ENCODE peak calls at places on chromosome 11, in six cellular contexts. One of them, this sample, is unnamed.

GRCh38 chr11:63517156-63517555 is 11.3 kb downstream of the LGALS12 start:
- DNase-seq in activated naive CD8-positive, alpha-beta T cell treated with anti-CD3 and anti-CD28 coated beads for 36 hours: no peak
- DNase-seq in memory B cell: no peak
- DNase-seq in AG10803: no peak
- DNase-seq in A549: no peak
- DNase-seq in astrocyte of the spinal cord: no peak
- DNase-seq in this sample: no peak

GRCh38 chr11:34915136-34916013 is 804 bp downstream of the APIP start:
- DNase-seq in activated naive CD8-positive, alpha-beta T cell treated with anti-CD3 and anti-CD28 coated beads for 36 hours: no peak
- DNase-seq in memory B cell: no peak
- DNase-seq in AG10803: peak
- DNase-seq in A549: peak
- DNase-seq in astrocyte of the spinal cord: peak
- DNase-seq in this sample: peak

GRCh38 chr11:102220728-102221467 is 96.4 kb upstream of the BIRC3 start:
- DNase-seq in activated naive CD8-positive, alpha-beta T cell treated with anti-CD3 and anti-CD28 coated beads for 36 hours: no peak
- DNase-seq in memory B cell: no peak
- DNase-seq in AG10803: peak
- DNase-seq in A549: no peak
- DNase-seq in astrocyte of the spinal cord: peak
- DNase-seq in this sample: peak

GRCh38 chr11:128988224-128988970 is 45.7 kb upstream of the TP53AIP1 start:
- DNase-seq in activated naive CD8-positive, alpha-beta T cell treated with anti-CD3 and anti-CD28 coated beads for 36 hours: no peak
- DNase-seq in memory B cell: no peak
- DNase-seq in AG10803: no peak
- DNase-seq in A549: no peak
- DNase-seq in astrocyte of the spinal cord: no peak
- DNase-seq in this sample: no peak

GRCh38 chr11:69641681-69642548 is 959 bp downstream of the CCND1 start:
- DNase-seq in activated naive CD8-positive, alpha-beta T cell treated with anti-CD3 and anti-CD28 coated beads for 36 hours: no peak
- DNase-seq in memory B cell: peak
- DNase-seq in AG10803: no peak
- DNase-seq in A549: no peak
- DNase-seq in astrocyte of the spinal cord: no peak
- DNase-seq in this sample: no peak

GRCh38 chr11:86207413-86207812 is 37.1 kb upstream of the EED start:
- DNase-seq in activated naive CD8-positive, alpha-beta T cell treated with anti-CD3 and anti-CD28 coated beads for 36 hours: no peak
- DNase-seq in memory B cell: no peak
- DNase-seq in AG10803: no peak
- DNase-seq in A549: no peak
- DNase-seq in astrocyte of the spinal cord: no peak
- DNase-seq in this sample: no peak

GRCh38 chr11:12440565-12440964 is 63.2 kb downstream of the PARVA start:
- DNase-seq in activated naive CD8-positive, alpha-beta T cell treated with anti-CD3 and anti-CD28 coated beads for 36 hours: no peak
- DNase-seq in memory B cell: no peak
- DNase-seq in AG10803: no peak
- DNase-seq in A549: no peak
- DNase-seq in astrocyte of the spinal cord: no peak
- DNase-seq in this sample: no peak

GRCh38 chr11:47915407-47916137 is 64.8 kb upstream of the PTPRJ start:
- DNase-seq in activated naive CD8-positive, alpha-beta T cell treated with anti-CD3 and anti-CD28 coated beads for 36 hours: peak
- DNase-seq in memory B cell: no peak
- DNase-seq in AG10803: no peak
- DNase-seq in A549: no peak
- DNase-seq in astrocyte of the spinal cord: no peak
- DNase-seq in this sample: no peak

GRCh38 chr11:106601637-106602297 is 416.5 kb downstream of the GUCY1A2 start:
- DNase-seq in activated naive CD8-positive, alpha-beta T cell treated with anti-CD3 and anti-CD28 coated beads for 36 hours: no peak
- DNase-seq in memory B cell: no peak
- DNase-seq in AG10803: no peak
- DNase-seq in A549: no peak
- DNase-seq in astrocyte of the spinal cord: no peak
- DNase-seq in this sample: no peak

GRCh38 chr11:66317766-66318575 is 1.1 kb upstream of the CD248 start:
- DNase-seq in activated naive CD8-positive, alpha-beta T cell treated with anti-CD3 and anti-CD28 coated beads for 36 hours: peak
- DNase-seq in memory B cell: no peak
- DNase-seq in AG10803: peak
- DNase-seq in A549: no peak
- DNase-seq in astrocyte of the spinal cord: peak
- DNase-seq in this sample: peak

This sample was measured in EL.